ENCODE peak calls at places on chromosomes 13 and 19, in six cellular contexts. One of them, this sample, is unnamed.

GRCh38 chr19:35144600-35145436 is 1.8 kb downstream of the FXYD7 start:
- DNase-seq in BJ: no peak
- DNase-seq in right lobe of liver: no peak
- DNase-seq in AG04449: no peak
- DNase-seq in esophagus squamous epithelium: no peak
- DNase-seq in GM23338: peak; percentile 98
- DNase-seq in this sample: no peak

GRCh38 chr19:491146-491741 is 5.0 kb upstream of the MADCAM1 start:
- DNase-seq in esophagus squamous epithelium: no peak
- DNase-seq in right lobe of liver: no peak
- DNase-seq in GM23338: peak; percentile 48
- DNase-seq in AG04449: no peak
- DNase-seq in BJ: no peak
- DNase-seq in this sample: no peak

GRCh38 chr13:95896302-95896701 is 156.9 kb downstream of the UGGT2 start:
- DNase-seq in BJ: no peak
- DNase-seq in GM23338: no peak
- DNase-seq in right lobe of liver: no peak
- DNase-seq in AG04449: no peak
- DNase-seq in esophagus squamous epithelium: no peak
- DNase-seq in this sample: no peak

GRCh38 chr13:74114202-74114601 is 20.0 kb downstream of the KLF12 start:
- DNase-seq in AG04449: no peak
- DNase-seq in GM23338: no peak
- DNase-seq in right lobe of liver: no peak
- DNase-seq in esophagus squamous epithelium: no peak
- DNase-seq in BJ: no peak
- DNase-seq in this sample: no peak

GRCh38 chr13:78993792-78994191 is 334.8 kb upstream of the OBI1 start:
- DNase-seq in right lobe of liver: no peak
- DNase-seq in BJ: no peak
- DNase-seq in AG04449: no peak
- DNase-seq in esophagus squamous epithelium: no peak
- DNase-seq in GM23338: peak; percentile 19
- DNase-seq in this sample: no peak

GRCh38 chr13:36998624-36999041 is 507 bp downstream of the ALG5 start:
- DNase-seq in AG04449: no peak
- DNase-seq in right lobe of liver: peak; percentile 58
- DNase-seq in esophagus squamous epithelium: no peak
- DNase-seq in GM23338: peak; percentile 47
- DNase-seq in BJ: no peak
- DNase-seq in this sample: no peak

GRCh38 chr19:57527136-57527881 is at the start of gene ZNF549:
- DNase-seq in BJ: peak; percentile 59
- DNase-seq in esophagus squamous epithelium: peak; percentile 42
- DNase-seq in GM23338: peak; percentile 99
- DNase-seq in right lobe of liver: peak; percentile 91
- DNase-seq in AG04449: peak; percentile 31
- DNase-seq in this sample: peak; percentile 43

GRCh38 chr19:45768644-45769053 is 403 bp downstream of the SIX5 start:
- DNase-seq in AG04449: no peak
- DNase-seq in GM23338: peak; percentile 51
- DNase-seq in right lobe of liver: no peak
- DNase-seq in BJ: no peak
- DNase-seq in esophagus squamous epithelium: no peak
- DNase-seq in this sample: no peak

GRCh38 chr13:90908792-90909191 is 438.7 kb upstream of the MIR17HG start:
- DNase-seq in GM23338: no peak
- DNase-seq in AG04449: no peak
- DNase-seq in esophagus squamous epithelium: no peak
- DNase-seq in BJ: no peak
- DNase-seq in right lobe of liver: no peak
- DNase-seq in this sample: no peak

GRCh38 chr19:28737021-28737525 is 475.9 kb downstream of the UQCRFS1 start:
- DNase-seq in GM23338: peak; percentile 65
- DNase-seq in AG04449: peak; percentile 3
- DNase-seq in right lobe of liver: no peak
- DNase-seq in esophagus squamous epithelium: no peak
- DNase-seq in BJ: peak; percentile 6
- DNase-seq in this sample: no peak

GRCh38 chr13:102913924-102914628 is 68.2 kb downstream of the ERCC5 start:
- DNase-seq in AG04449: no peak
- DNase-seq in esophagus squamous epithelium: no peak
- DNase-seq in GM23338: no peak
- DNase-seq in right lobe of liver: no peak
- DNase-seq in BJ: no peak
- DNase-seq in this sample: no peak

DNA sequence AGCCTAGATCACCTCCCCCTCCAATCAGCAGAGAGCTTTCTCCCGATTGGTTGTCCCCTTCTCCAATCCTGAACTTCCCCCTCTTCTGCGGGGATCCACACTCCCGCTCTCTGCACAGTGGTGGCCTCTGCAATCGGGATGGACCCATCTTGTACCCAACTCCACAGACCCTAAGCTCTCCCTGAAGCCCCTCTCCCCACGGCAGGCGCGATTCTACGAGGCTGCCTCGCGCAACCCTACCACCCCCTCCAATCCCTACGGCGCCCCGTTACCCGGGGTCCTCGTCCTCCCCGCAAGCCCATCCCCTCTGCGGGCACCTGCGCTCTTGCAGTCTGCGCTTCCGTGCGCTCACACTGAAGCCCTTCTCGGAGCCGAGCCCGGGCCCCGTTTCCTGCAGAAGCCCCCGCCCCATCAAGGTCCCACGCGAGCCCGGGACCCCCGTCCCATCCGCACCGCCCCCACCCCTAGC is 459 bp downstream of the TMEM160 start:
- DNase-seq in BJ: peak; percentile 53
- DNase-seq in esophagus squamous epithelium: peak; percentile 31
- DNase-seq in AG04449: peak; percentile 57
- DNase-seq in GM23338: peak; percentile 96
- DNase-seq in right lobe of liver: peak; percentile 81
- DNase-seq in this sample: peak; percentile 65
- TF ChIP-seq CTCF in BJ: no peak
- TF ChIP-seq CTCF in esophagus squamous epithelium: no peak
- TF ChIP-seq CTCF in AG04449: no peak
- TF ChIP-seq CTCF in GM23338: no peak
- TF ChIP-seq CTCF in right lobe of liver: no peak
- TF ChIP-seq CTCF in this sample: no peak

GRCh38 chr13:51070005-51070649 is 40.9 kb downstream of the C13orf42 start:
- DNase-seq in GM23338: peak; percentile 95
- DNase-seq in BJ: no peak
- DNase-seq in esophagus squamous epithelium: no peak
- DNase-seq in AG04449: peak; percentile 12
- DNase-seq in right lobe of liver: peak; percentile 83
- DNase-seq in this sample: peak; percentile 9
- H3K4me3 ChIP-seq in GM23338: no peak overlapping the region
- H3K4me3 ChIP-seq in BJ: no peak overlapping the region
- H3K4me3 ChIP-seq in esophagus squamous epithelium: no peak overlapping the region
- H3K4me3 ChIP-seq in AG04449: no peak overlapping the region
- H3K4me3 ChIP-seq in right lobe of liver: no peak overlapping the region
- H3K4me3 ChIP-seq in this sample: no peak overlapping the region

DNA sequence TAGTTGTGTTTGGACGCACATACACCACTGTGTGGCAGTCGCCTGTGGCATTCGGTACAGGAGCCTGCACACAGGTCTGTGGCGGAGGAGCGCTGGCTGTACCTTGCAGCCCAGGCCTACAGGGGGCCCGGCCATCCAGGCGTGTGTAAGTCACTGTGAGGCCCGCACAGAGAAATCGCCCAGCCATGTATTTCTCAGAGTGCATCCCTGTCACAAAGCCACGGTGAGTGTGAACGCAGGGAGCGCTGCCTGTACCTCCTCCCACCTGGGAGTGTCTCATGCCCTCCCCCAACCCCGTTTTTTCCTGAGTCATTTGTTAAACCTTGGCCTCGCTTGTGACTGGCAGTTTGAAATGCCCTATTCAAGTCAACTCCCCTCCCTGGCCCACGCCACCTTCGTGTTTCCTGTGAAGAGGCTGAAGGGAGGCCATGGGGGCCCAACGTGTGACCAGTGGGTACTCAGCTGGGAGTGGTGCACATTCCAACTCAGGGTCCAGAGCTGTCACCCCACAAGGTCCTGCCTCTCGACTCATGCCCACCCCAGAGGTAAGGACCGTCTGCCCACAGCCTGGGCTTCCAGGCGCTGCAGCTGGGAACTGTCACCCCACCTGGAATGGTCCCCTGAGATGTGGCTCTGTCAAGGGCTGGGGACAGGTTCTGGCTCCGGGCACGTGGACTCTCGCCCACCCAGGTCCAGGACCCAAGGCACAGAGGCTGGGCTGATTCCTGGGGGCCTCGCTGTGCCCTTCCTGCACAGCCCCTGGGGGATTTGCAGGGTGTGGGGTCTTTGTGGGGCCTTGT is 11.6 kb upstream of the RASA3 start:
- DNase-seq in right lobe of liver: peak; percentile 51
- DNase-seq in esophagus squamous epithelium: no peak
- DNase-seq in AG04449: no peak
- DNase-seq in BJ: no peak
- DNase-seq in GM23338: peak; percentile 72
- DNase-seq in this sample: no peak
- TF ChIP-seq CTCF in right lobe of liver: no peak
- TF ChIP-seq CTCF in esophagus squamous epithelium: no peak
- TF ChIP-seq CTCF in AG04449: peak; percentile 12
- TF ChIP-seq CTCF in BJ: no peak
- TF ChIP-seq CTCF in GM23338: peak; percentile 43
- TF ChIP-seq CTCF in this sample: peak; percentile 46

GRCh38 chr13:44243198-44243852 is 130.3 kb upstream of the SERP2 start:
- DNase-seq in BJ: no peak
- DNase-seq in GM23338: peak; percentile 81
- DNase-seq in right lobe of liver: no peak
- DNase-seq in AG04449: no peak
- DNase-seq in esophagus squamous epithelium: no peak
- DNase-seq in this sample: no peak
- H3K4me3 ChIP-seq in BJ: no peak overlapping the region
- H3K4me3 ChIP-seq in GM23338: no peak overlapping the region
- H3K4me3 ChIP-seq in right lobe of liver: no peak overlapping the region
- H3K4me3 ChIP-seq in AG04449: no peak overlapping the region
- H3K4me3 ChIP-seq in esophagus squamous epithelium: no peak overlapping the region
- H3K4me3 ChIP-seq in this sample: no peak overlapping the region

GRCh38 chr13:64158910-64159309 is 2743.3 kb upstream of the PCDH20 start:
- DNase-seq in esophagus squamous epithelium: no peak
- DNase-seq in right lobe of liver: no peak
- DNase-seq in AG04449: no peak
- DNase-seq in BJ: no peak
- DNase-seq in GM23338: no peak
- DNase-seq in this sample: no peak

GRCh38 chr13:64154514-64154913 is 2738.9 kb upstream of the PCDH20 start:
- DNase-seq in esophagus squamous epithelium: no peak
- DNase-seq in right lobe of liver: no peak
- DNase-seq in BJ: peak; percentile 11
- DNase-seq in GM23338: peak; percentile 16
- DNase-seq in AG04449: no peak
- DNase-seq in this sample: no peak
- TF ChIP-seq CTCF in esophagus squamous epithelium: no peak
- TF ChIP-seq CTCF in right lobe of liver: no peak
- TF ChIP-seq CTCF in BJ: peak; percentile 37
- TF ChIP-seq CTCF in GM23338: no peak
- TF ChIP-seq CTCF in AG04449: peak; percentile 22
- TF ChIP-seq CTCF in this sample: peak; percentile 18

GRCh38 chr13:71290963-71291937 is 575.8 kb downstream of the DACH1 start:
- DNase-seq in AG04449: no peak
- DNase-seq in esophagus squamous epithelium: no peak
- DNase-seq in BJ: no peak
- DNase-seq in GM23338: no peak
- DNase-seq in right lobe of liver: no peak
- DNase-seq in this sample: peak; percentile 70
- H3K4me3 ChIP-seq in AG04449: no peak overlapping the region
- H3K4me3 ChIP-seq in esophagus squamous epithelium: peak overlapping the region; percentile 37
- H3K4me3 ChIP-seq in BJ: no peak overlapping the region
- H3K4me3 ChIP-seq in GM23338: no peak overlapping the region
- H3K4me3 ChIP-seq in right lobe of liver: peak overlapping the region; percentile 25
- H3K4me3 ChIP-seq in this sample: peak overlapping the region; percentile 60

DNA sequence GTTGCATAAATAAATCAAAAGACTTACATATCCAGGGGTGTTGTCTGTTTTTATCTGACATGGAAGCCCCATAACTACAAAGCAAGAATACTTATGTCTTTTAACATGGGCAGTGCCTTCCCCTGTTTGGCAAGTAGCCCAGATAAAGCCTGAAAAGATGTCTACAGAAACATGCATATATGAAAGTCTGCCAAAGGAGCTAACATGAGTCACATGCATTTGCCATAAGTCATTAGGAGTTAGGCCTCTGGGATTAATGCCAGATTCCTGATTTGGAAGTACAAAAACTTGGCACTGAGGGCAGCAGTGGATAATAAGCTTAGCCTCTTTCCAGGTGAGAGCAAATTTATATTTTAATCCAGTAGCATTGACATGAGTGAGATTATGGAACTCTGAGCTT is 62.0 kb downstream of the ZNF737 start:
- DNase-seq in AG04449: peak; percentile 44
- DNase-seq in GM23338: no peak
- DNase-seq in esophagus squamous epithelium: no peak
- DNase-seq in right lobe of liver: no peak
- DNase-seq in BJ: no peak
- DNase-seq in this sample: no peak
- TF ChIP-seq CTCF in AG04449: no peak
- TF ChIP-seq CTCF in GM23338: no peak
- TF ChIP-seq CTCF in esophagus squamous epithelium: no peak
- TF ChIP-seq CTCF in right lobe of liver: no peak
- TF ChIP-seq CTCF in BJ: no peak
- TF ChIP-seq CTCF in this sample: no peak

This sample was measured in epithelial cell of proximal tubule.